ENCODE peak calls at places on chromosomes 13 and 19, in four cellular contexts. R, B, Q and T are unnamed samples.

GRCh38 chr19:35291916-35292315 is at the start of gene MAG:
- DNase-seq in B (no peak), R (no peak), Q (no peak), T (no peak)

GRCh38 chr13:21541980-21542379 is 62.0 kb downstream of the MICU2 start:
- DNase-seq in B (no peak), Q (peak), R (no peak), T (no peak)

GRCh38 chr13:42740753-42741152 is 40.6 kb upstream of the FAM216B start:
- DNase-seq in R (no peak), Q (peak), B (no peak), T (no peak)

GRCh38 chr19:16814526-16815100 is 14.6 kb upstream of the SIN3B start:
- DNase-seq in Q (no peak), B (no peak), R (no peak), T (no peak)

GRCh38 chr13:27975579-27976361 is 6.7 kb upstream of the CDX2 start:
- DNase-seq in B (no peak), Q (no peak), R (no peak), T (no peak)

GRCh38 chr19:11291991-11292390 is 4.0 kb upstream of the TSPAN16 start:
- DNase-seq in R (no peak), B (no peak), Q (peak), T (no peak)

GRCh38 chr13:25468330-25469178 is 96.8 kb downstream of the ATP8A2 start:
- DNase-seq in R (no peak), Q (no peak), B (peak), T (peak)

GRCh38 chr13:113857531-113858195 is 6.2 kb downstream of the GAS6 start:
- DNase-seq in R (no peak), Q (no peak), B (no peak), T (no peak)

GRCh38 chr13:98050041-98050466 is 92.8 kb upstream of the FARP1 start:
- DNase-seq in B (no peak), R (no peak), Q (no peak), T (no peak)

GRCh38 chr13:79796116-79796515 is 315.2 kb downstream of the NDFIP2 start:
- DNase-seq in B (no peak), R (no peak), Q (no peak), T (no peak)

GRCh38 chr13:27022571-27023311 is 148.9 kb downstream of the USP12 start:
- DNase-seq in Q (no peak), R (no peak), B (peak), T (no peak)

GRCh38 chr19:50515168-50515561 is 1.5 kb upstream of the ASPDH start:
- DNase-seq in Q (no peak), R (no peak), B (no peak), T (no peak)

GRCh38 chr19:12789098-12789903 is 2.0 kb upstream of the JUNB start:
- DNase-seq in B (no peak), R (no peak), Q (no peak), T (no peak)

GRCh38 chr19:6828698-6829633 is 56.5 kb downstream of the VAV1 start:
- DNase-seq in B (peak), R (peak), Q (peak), T (peak)

GRCh38 chr19:7492142-7493055 is 3.6 kb upstream of the PEX11G start:
- DNase-seq in R (no peak), Q (peak), B (no peak), T (no peak)

GRCh38 chr19:8456064-8456463 is 11.3 kb downstream of the HNRNPM start:
- DNase-seq in Q (no peak), R (no peak), B (no peak), T (no peak)

GRCh38 chr19:51621178-51621577 is 9.0 kb downstream of the SIGLEC5 start:
- DNase-seq in R (peak), Q (peak), B (no peak), T (peak)

GRCh38 chr19:44003461-44004134 is 841 bp downstream of the ZNF230 start:
- DNase-seq in R (no peak), Q (peak), B (peak), T (no peak)

GRCh38 chr13:59461411-59461810 is 702.3 kb downstream of the DIAPH3 start:
- DNase-seq in B (peak), R (no peak), Q (no peak), T (no peak)

GRCh38 chr13:31639443-31640163 is 99.7 kb upstream of the RXFP2 start:
- DNase-seq in B (no peak), Q (no peak), R (no peak), T (no peak)

GRCh38 chr19:30305346-30306060 is 66.7 kb upstream of the ZNF536 start:
- DNase-seq in R (no peak), Q (no peak), B (no peak), T (no peak)

GRCh38 chr13:42892760-42893159 is 99.3 kb downstream of the EPSTI1 start:
- DNase-seq in Q (no peak), B (no peak), R (no peak), T (no peak)

GRCh38 chr19:54084410-54084809 is 3.2 kb upstream of the TARM1 start:
- DNase-seq in R (no peak), Q (no peak), B (no peak), T (no peak)
- TF ChIP-seq POLR2AphosphoS5 in R (no peak), Q (no peak), B (no peak), T (no peak)

GRCh38 chr13:30353601-30354000 is 46.2 kb upstream of the KATNAL1 start:
- DNase-seq in Q (no peak), B (no peak), R (no peak), T (no peak)

GRCh38 chr13:30354481-30355404 is 47.4 kb upstream of the KATNAL1 start:
- DNase-seq in B (no peak), R (no peak), Q (no peak), T (no peak)

GRCh38 chr13:30355839-30356238 is 48.5 kb upstream of the KATNAL1 start:
- DNase-seq in R (no peak), Q (no peak), B (no peak), T (no peak)

GRCh38 chr13:30353060-30353459 is 45.7 kb upstream of the KATNAL1 start:
- DNase-seq in R (no peak), B (no peak), Q (no peak), T (no peak)

DNA sequence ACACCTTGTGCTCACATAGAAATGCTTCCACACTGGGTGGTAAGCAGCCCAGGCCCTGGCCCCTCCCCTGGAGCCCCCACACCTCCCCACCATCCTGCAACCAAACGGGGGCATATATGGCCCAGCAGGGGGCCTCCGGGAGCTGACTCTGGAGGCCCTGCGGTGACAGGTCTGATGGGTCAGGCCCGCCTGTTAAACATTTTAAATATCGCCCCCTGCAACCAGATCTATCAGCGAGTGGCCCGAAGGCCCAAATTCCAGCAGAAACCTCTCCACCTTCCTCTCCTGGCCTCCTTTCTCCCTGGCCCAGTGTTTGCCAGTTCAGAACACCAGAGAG is 48.0 kb upstream of the KATNAL1 start:
- DNase-seq in R (no peak), B (peak), Q (no peak), T (peak)
- TF ChIP-seq SPI1 in R (no peak), B (no peak), Q (no peak), T (no peak)

DNA sequence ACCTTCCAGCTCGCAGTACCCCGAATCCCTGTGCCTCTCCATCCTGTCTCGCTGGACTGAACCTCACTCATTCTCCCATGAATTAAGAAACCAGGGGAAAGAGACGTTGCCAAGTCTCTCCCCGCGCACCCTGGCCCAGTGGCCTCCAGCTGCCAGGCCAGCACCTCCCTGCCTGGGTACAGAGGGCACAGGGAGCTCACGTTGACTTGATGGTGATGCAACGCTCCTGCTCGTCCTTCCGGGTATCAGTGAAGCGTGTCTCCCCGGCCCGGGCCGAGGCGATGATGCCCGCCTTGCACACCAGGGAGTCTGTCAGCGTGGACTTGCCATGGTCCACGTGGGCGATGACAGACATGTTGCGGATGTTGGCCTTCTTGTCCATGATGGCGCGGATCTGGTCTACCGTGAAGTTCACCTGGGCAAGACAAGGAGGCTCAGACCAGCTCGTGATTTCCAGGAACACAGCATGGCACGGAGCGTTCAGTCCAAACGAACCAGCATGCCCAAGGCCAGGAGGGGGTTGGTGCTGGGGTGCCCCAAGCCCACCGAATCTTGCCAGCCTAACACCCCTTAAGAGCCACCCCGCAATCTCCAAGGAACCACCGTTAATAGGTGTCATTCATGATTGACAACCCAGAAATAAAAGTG is 1.2 kb downstream of the EEF2 start:
- DNase-seq in R (no peak), B (peak), Q (peak), T (peak)
- TF ChIP-seq POLR2AphosphoS5 in R (peak), B (peak), Q (peak), T (no peak)

GRCh38 chr19:3304871-3305423 is 61.4 kb upstream of the NFIC start:
- DNase-seq in Q (peak), B (peak), R (peak), T (peak)

GRCh38 chr19:3298853-3299449 is 67.4 kb upstream of the NFIC start:
- DNase-seq in R (no peak), Q (no peak), B (no peak), T (no peak)

DNA sequence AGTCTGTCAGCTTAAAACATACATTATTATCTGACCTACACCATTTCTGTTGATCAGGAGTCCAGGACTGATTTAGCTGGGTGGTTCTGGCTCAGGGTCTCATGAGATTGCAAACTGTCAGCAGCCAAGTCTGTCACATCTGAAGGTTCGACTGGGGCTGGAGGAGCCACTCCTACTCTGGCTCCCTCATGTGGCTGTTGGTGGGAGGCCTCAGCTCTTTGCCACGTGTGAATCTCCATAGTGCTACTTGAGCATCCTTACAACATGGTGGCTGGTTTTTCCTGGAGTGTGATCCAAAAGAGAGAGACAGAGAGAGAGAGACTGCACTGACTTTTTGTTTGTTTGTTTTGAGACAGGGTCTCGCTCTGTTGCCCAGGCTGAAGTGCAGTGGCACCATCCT is 63.6 kb upstream of the NFIC start:
- DNase-seq in Q (peak), R (no peak), B (no peak), T (no peak)
- TF ChIP-seq SPI1 in Q (no peak), R (no peak), B (no peak), T (no peak)